ENCODE peak calls at places on chromosomes 3 and 15, in four cellular contexts. One of them, this sample, is unnamed. For H3K36me3, the result is how much of the 10 kb centered on the place peaks cover.

GRCh38 chr3:196942915-196943277 is 568 bp upstream of the NCBP2 start:
- DNase-seq in H1: no peak
- DNase-seq in ovary: no peak
- DNase-seq in CD4-positive, CD25-positive, alpha-beta regulatory T cell: peak
- DNase-seq in this sample: no peak

GRCh38 chr3:69231929-69232437 is 109.6 kb upstream of the LMOD3 start:
- DNase-seq in H1: no peak
- DNase-seq in CD4-positive, CD25-positive, alpha-beta regulatory T cell: no peak
- DNase-seq in ovary: no peak
- DNase-seq in this sample: no peak

GRCh38 chr15:50764331-50765201 is 940 bp downstream of the SPPL2A start:
- DNase-seq in H1: no peak
- DNase-seq in ovary: no peak
- DNase-seq in CD4-positive, CD25-positive, alpha-beta regulatory T cell: peak
- DNase-seq in this sample: no peak

GRCh38 chr15:44536298-44536961 is 517 bp upstream of the EIF3J start:
- DNase-seq in H1: peak
- DNase-seq in CD4-positive, CD25-positive, alpha-beta regulatory T cell: no peak
- DNase-seq in ovary: no peak
- DNase-seq in this sample: peak

GRCh38 chr15:98899266-98900021 is 108.1 kb downstream of the PGPEP1L start:
- DNase-seq in CD4-positive, CD25-positive, alpha-beta regulatory T cell: no peak
- DNase-seq in H1: no peak
- DNase-seq in ovary: no peak
- DNase-seq in this sample: no peak

GRCh38 chr3:49903451-49904424 is at the start of gene MST1R:
- DNase-seq in H1: peak
- DNase-seq in ovary: peak
- DNase-seq in CD4-positive, CD25-positive, alpha-beta regulatory T cell: peak
- DNase-seq in this sample: peak

GRCh38 chr3:126551839-126552687 is 6.7 kb downstream of the C3orf22 start:
- DNase-seq in ovary: peak
- DNase-seq in CD4-positive, CD25-positive, alpha-beta regulatory T cell: no peak
- DNase-seq in H1: no peak
- DNase-seq in this sample: peak

GRCh38 chr15:58552505-58553364 is 120.9 kb downstream of the LIPC start:
- DNase-seq in H1: no peak
- DNase-seq in CD4-positive, CD25-positive, alpha-beta regulatory T cell: no peak
- DNase-seq in ovary: no peak
- DNase-seq in this sample: no peak

GRCh38 chr3:151445283-151446001 is 15.4 kb downstream of the IGSF10 start:
- DNase-seq in CD4-positive, CD25-positive, alpha-beta regulatory T cell: no peak
- DNase-seq in ovary: no peak
- DNase-seq in H1: no peak
- DNase-seq in this sample: no peak

GRCh38 chr15:74505837-74506514 is 35.0 kb upstream of the ARID3B start:
- DNase-seq in H1: no peak
- DNase-seq in ovary: no peak
- DNase-seq in CD4-positive, CD25-positive, alpha-beta regulatory T cell: no peak
- DNase-seq in this sample: no peak

GRCh38 chr15:34109775-34110663 is 8.1 kb downstream of the PGBD4 start:
- DNase-seq in ovary: no peak
- DNase-seq in H1: no peak
- DNase-seq in CD4-positive, CD25-positive, alpha-beta regulatory T cell: peak
- DNase-seq in this sample: no peak

GRCh38 chr3:15206662-15207576 is 873 bp downstream of the CAPN7 start:
- DNase-seq in H1: peak
- DNase-seq in ovary: peak
- DNase-seq in CD4-positive, CD25-positive, alpha-beta regulatory T cell: peak
- DNase-seq in this sample: no peak

GRCh38 chr3:192303235-192303634 is 424.1 kb downstream of the FGF12 start:
- DNase-seq in ovary: no peak
- DNase-seq in H1: no peak
- DNase-seq in CD4-positive, CD25-positive, alpha-beta regulatory T cell: no peak
- DNase-seq in this sample: no peak

GRCh38 chr3:64351713-64352595 is 126.7 kb upstream of the PRICKLE2 start:
- DNase-seq in CD4-positive, CD25-positive, alpha-beta regulatory T cell: no peak
- DNase-seq in H1: no peak
- DNase-seq in ovary: no peak
- DNase-seq in this sample: no peak

GRCh38 chr3:118884748-118885206 is 149.9 kb downstream of the IGSF11 start:
- DNase-seq in ovary: peak
- DNase-seq in CD4-positive, CD25-positive, alpha-beta regulatory T cell: peak
- DNase-seq in H1: no peak
- DNase-seq in this sample: peak

GRCh38 chr15:73965730-73966103 is 26.4 kb downstream of the STOML1 start:
- DNase-seq in CD4-positive, CD25-positive, alpha-beta regulatory T cell: peak
- DNase-seq in H1: no peak
- DNase-seq in ovary: no peak
- DNase-seq in this sample: no peak

DNA sequence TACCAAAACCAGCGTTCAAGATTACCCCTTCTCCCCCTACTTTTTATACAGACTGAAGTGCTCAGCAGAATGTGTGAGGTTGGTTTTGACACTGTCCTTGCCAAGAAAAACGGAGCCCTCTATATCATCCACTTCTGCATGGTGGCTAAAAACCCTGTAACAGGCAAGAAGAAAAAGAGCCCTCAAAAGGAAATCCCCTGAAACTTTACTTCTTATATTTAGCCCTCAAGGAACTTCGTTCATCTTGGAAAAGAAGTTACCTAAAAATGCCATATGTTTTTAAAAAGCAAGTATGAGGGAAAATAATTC is 473.6 kb downstream of the FOXP1 start:
- DNase-seq in H1: no peak
- DNase-seq in ovary: no peak
- DNase-seq in CD4-positive, CD25-positive, alpha-beta regulatory T cell: no peak
- DNase-seq in this sample: no peak
- H3K4me3 ChIP-seq in H1: no peak
- H3K4me3 ChIP-seq in ovary: no peak
- H3K4me3 ChIP-seq in CD4-positive, CD25-positive, alpha-beta regulatory T cell: no peak
- H3K4me3 ChIP-seq in this sample: no peak

DNA sequence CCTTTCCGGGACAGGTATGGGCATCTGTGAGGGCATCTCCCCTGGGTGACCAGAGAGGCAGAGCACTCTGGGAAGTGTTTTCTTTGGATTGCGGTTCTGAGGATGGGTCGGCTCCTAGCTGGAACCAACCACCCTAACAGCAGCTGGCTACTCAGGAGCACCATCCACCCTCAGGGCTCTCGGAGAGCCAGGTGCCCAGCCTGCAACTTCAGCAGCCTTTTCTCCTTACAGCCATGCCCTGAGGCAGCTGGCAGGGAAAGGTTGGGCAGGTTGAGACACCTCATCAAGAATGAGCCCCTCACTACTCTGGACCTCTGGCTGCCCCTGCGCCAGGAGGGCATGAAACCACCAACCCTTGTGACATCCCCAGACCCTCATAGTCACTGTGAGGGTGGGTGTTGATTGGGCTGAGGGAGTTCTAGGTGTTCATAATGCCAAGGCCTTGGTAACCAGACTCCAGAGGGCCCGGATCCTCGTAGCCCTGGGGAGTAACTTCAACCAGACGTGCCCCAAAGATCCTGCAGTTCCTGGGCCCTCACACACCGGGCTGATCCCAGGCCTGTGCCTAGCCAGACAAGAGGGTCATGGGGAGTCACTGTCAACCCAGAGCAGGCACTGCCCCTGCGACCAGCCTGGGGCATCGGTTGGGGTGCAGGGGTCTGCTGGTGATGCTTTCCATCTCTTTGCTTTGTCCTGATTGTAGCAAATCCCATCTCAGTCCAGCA is 114.4 kb upstream of the ABHD17C start:
- DNase-seq in ovary: no peak
- DNase-seq in CD4-positive, CD25-positive, alpha-beta regulatory T cell: no peak
- DNase-seq in H1: no peak
- DNase-seq in this sample: no peak
- H3K36me3 ChIP-seq in ovary: under half
- H3K36me3 ChIP-seq in CD4-positive, CD25-positive, alpha-beta regulatory T cell: under half
- H3K36me3 ChIP-seq in H1: under half
- H3K36me3 ChIP-seq in this sample: under half

GRCh38 chr3:87167634-87168456 is 59.3 kb upstream of the CHMP2B start:
- DNase-seq in CD4-positive, CD25-positive, alpha-beta regulatory T cell: peak
- DNase-seq in H1: no peak
- DNase-seq in ovary: no peak
- DNase-seq in this sample: no peak
- H3K4me3 ChIP-seq in CD4-positive, CD25-positive, alpha-beta regulatory T cell: peak
- H3K4me3 ChIP-seq in H1: no peak
- H3K4me3 ChIP-seq in ovary: peak
- H3K4me3 ChIP-seq in this sample: peak

GRCh38 chr3:38375072-38375471 is 28.5 kb downstream of the XYLB start:
- DNase-seq in H1: no peak
- DNase-seq in ovary: no peak
- DNase-seq in CD4-positive, CD25-positive, alpha-beta regulatory T cell: no peak
- DNase-seq in this sample: no peak
- H3K36me3 ChIP-seq in H1: under half
- H3K36me3 ChIP-seq in ovary: under half
- H3K36me3 ChIP-seq in CD4-positive, CD25-positive, alpha-beta regulatory T cell: under half
- H3K36me3 ChIP-seq in this sample: under half